ENCODE peak calls at places on chromosomes 5 and 9, in nine cellular contexts. F is progenitor cell of endocrine pancreas, V is MM.1S, D is pancreas, T is NB4, Q is RWPE1, E is AG09319, K is choroid plexus epithelial cell, I is cardiac fibroblast. N is an unnamed sample.

GRCh38 chr9:6490863-6491262 is 77.9 kb downstream of the UHRF2 start:
- DNase-seq in I (no peak), Q (no peak), E (no peak), D (no peak), T (no peak), K (no peak), V (no peak), F (no peak), N (no peak)

GRCh38 chr9:109733690-109734089 is 46.3 kb upstream of the PALM2AKAP2 start:
- DNase-seq in D (no peak), I (peak; percentile 75), F (no peak), V (peak; percentile 41), K (peak; percentile 81), E (no peak), T (peak; percentile 70), Q (peak; percentile 73), N (no peak)

GRCh38 chr5:140791111-140791510 is 3.5 kb upstream of the PCDHA2 start:
- DNase-seq in Q (no peak), V (no peak), D (no peak), K (no peak), E (no peak), F (no peak), I (no peak), T (peak; percentile 89), N (no peak)

GRCh38 chr5:77209495-77210090 is 887 bp upstream of the PDE8B start:
- DNase-seq in T (no peak), E (no peak), I (no peak), Q (no peak), V (no peak), D (no peak), K (no peak), F (no peak), N (no peak)

GRCh38 chr9:96651626-96652025 is 3.5 kb downstream of the PRXL2C start:
- DNase-seq in V (peak; percentile 17), T (peak; percentile 32), E (no peak), I (peak; percentile 56), K (peak; percentile 64), Q (peak; percentile 64), F (no peak), D (no peak), N (peak; percentile 49)

GRCh38 chr5:11903121-11903613 is 1.1 kb downstream of the CTNND2 start:
- DNase-seq in F (no peak), I (no peak), T (no peak), V (peak; percentile 20), E (no peak), Q (no peak), D (peak; percentile 64), K (no peak), N (peak; percentile 6)

GRCh38 chr5:72366324-72366976 is 46.3 kb downstream of the PTCD2 start:
- DNase-seq in D (no peak), F (peak; percentile 21), I (peak; percentile 92), K (peak; percentile 93), Q (peak; percentile 66), E (no peak), T (peak; percentile 80), V (peak; percentile 58), N (peak; percentile 43)

GRCh38 chr5:177116631-177117373 is 16.8 kb upstream of the NSD1 start:
- DNase-seq in T (no peak), K (peak; percentile 91), F (peak; percentile 42), V (no peak), D (peak; percentile 89), Q (peak; percentile 86), I (peak; percentile 86), E (peak; percentile 40), N (peak; percentile 80)

GRCh38 chr9:86119457-86119856 is 20.1 kb upstream of the GOLM1 start:
- DNase-seq in K (no peak), I (no peak), F (no peak), T (no peak), D (no peak), E (no peak), Q (no peak), V (no peak), N (no peak)

GRCh38 chr5:59380350-59380951 is 513.1 kb downstream of the PDE4D start:
- DNase-seq in E (peak; percentile 41), D (no peak), K (peak; percentile 99), I (peak; percentile 85), F (no peak), Q (peak; percentile 42), T (peak; percentile 84), V (peak; percentile 92), N (peak; percentile 54)

GRCh38 chr5:135439426-135440205 is 7.5 kb downstream of the DCANP1 start:
- DNase-seq in V (no peak), K (no peak), F (no peak), D (no peak), E (no peak), I (no peak), Q (no peak), T (peak; percentile 56), N (no peak)

GRCh38 chr5:126939887-126940286 is 90.5 kb downstream of the MARCHF3 start:
- DNase-seq in D (no peak), E (no peak), I (no peak), Q (no peak), F (no peak), K (peak; percentile 14), T (no peak), V (no peak), N (no peak)

GRCh38 chr9:124133752-124134151 is 122.2 kb downstream of the LHX2 start:
- DNase-seq in I (peak; percentile 67), T (peak; percentile 66), V (no peak), E (no peak), F (no peak), D (peak; percentile 63), K (peak; percentile 58), Q (no peak), N (no peak)
- TF ChIP-seq CTCF in I (peak; percentile 50), T (no peak), V (no peak), E (peak; percentile 20), F (no peak), D (no peak), K (peak; percentile 66), Q (no peak), N (peak; percentile 61)

GRCh38 chr5:133261993-133262392 is 210.2 kb downstream of the HSPA4 start:
- DNase-seq in I (no peak), F (peak; percentile 22), D (no peak), Q (no peak), E (no peak), K (no peak), T (no peak), V (no peak), N (no peak)
- TF ChIP-seq CTCF in I (no peak), F (peak; percentile 52), D (peak; percentile 15), Q (no peak), E (no peak), K (peak; percentile 20), T (no peak), V (no peak), N (no peak)

DNA sequence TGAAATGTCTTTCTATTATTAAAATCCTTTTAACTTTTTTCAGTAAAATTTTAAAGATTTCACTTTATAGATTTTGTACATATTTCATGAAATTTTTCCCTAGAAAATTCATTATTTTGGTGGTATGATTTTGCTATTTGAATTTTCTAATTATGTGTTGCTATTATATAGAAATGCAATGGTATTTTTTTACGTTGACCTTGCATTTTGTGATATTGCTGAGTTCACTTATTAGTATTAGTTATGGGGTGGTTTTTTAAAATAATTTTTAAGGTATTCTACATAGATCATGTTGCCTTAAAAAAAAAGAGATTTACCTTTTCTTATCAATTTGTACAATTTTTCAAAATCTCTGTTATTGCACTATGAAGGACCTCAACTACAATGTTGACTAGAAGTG is 458.3 kb downstream of the TLE1 start:
- DNase-seq in D (no peak), F (no peak), T (no peak), E (no peak), K (no peak), I (no peak), Q (no peak), V (no peak), N (no peak)
- TF ChIP-seq CTCF in D (no peak), F (no peak), T (no peak), E (no peak), K (no peak), I (no peak), Q (no peak), V (no peak), N (no peak)

DNA sequence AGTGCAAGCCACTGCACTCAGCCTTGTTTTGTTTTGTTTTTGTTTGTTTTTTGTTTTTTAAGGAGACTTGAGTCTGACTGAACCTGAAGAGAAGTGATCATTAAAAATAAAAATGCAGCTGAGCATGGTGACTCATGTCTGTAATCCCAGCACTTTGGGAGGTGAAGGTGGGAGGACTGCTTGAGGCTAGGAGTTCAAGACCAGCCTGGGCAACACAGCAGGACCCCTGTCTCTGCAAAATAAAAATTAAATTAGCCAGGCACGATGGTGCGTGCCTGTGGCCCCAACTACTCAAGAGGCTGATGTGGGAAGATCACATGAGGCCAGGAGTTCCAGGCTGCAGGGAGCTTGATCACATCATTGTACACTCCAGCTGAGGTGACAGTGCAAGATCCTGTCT is 6.2 kb downstream of the SLC1A1 start:
- DNase-seq in T (no peak), E (no peak), D (no peak), F (no peak), K (no peak), Q (no peak), I (no peak), V (no peak), N (no peak)
- TF ChIP-seq CTCF in T (no peak), E (no peak), D (no peak), F (no peak), K (no peak), Q (no peak), I (no peak), V (no peak), N (no peak)

GRCh38 chr9:69745716-69746538 is 13.9 kb downstream of the PTAR1 start:
- DNase-seq in E (no peak), I (peak; percentile 51), V (no peak), D (no peak), F (no peak), K (peak; percentile 53), Q (peak; percentile 11), T (peak; percentile 30), N (no peak)
- TF ChIP-seq CTCF in E (peak; percentile 34), I (peak; percentile 36), V (no peak), D (no peak), F (no peak), K (peak; percentile 54), Q (no peak), T (no peak), N (no peak)

DNA sequence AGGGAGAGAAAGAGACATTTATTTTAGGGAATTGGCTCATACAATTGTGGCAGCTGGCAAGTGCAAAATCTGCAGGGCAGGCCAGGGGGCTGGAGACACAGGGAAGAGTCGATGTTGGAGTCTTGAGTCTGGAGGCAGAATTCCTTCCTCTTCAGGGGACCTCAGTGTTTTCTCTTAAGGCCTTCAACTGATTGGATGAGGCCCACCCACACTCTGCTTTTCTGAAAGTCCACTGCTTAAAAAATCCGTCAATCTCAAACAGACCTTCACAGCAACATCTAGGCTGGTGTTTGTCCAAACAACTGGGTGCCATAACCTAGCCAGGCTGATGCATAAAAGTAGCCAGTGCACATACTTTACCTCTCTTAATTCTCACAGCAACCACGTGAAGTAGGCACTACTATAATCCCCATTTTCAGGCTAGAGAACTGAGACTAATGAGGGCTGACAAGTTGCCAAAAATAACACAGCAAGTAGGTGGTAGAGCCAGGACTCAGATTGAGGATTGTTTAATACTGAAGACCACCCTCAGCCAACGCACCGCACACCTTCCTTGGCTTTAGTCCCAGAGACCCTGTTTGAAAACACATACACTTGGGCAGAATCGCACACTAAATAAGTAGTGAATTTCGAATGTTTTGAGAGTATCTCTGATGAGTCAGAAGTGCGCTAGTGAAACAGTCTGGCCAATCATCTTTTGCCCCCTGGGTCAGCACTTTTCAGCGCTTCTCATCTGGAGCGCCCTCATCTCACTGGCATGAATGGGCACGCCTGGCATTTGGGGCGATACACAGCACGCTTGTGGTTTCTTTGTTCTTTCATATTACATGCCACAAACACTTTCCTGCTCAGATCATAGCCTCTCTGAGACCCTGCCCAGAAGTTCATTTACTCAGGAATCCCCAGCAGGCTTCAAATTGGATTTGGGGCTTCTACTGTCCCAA is 591.4 kb downstream of the CCDC171 start:
- DNase-seq in Q (peak; percentile 98), T (no peak), D (no peak), K (no peak), E (no peak), V (no peak), F (no peak), I (no peak), N (no peak)
- TF ChIP-seq CTCF in Q (no peak), T (no peak), D (no peak), K (no peak), E (no peak), V (no peak), F (no peak), I (no peak), N (no peak)